ENCODE peak calls at places on chromosomes 7 and 10, in four cellular contexts. One of them, this sample, is unnamed.
A peak's percentile ranks its signal among the peaks of the same experiment; 100 is the strongest.

GRCh38 chr7:11216276-11216675 is 242.6 kb downstream of the PHF14 start:
- DNase-seq in neural crest cell: no peak
- DNase-seq in prostate gland: no peak
- DNase-seq in WTC11: no peak
- DNase-seq in this sample: no peak

GRCh38 chr7:116805100-116805544 is 57.3 kb upstream of the CAPZA2 start:
- DNase-seq in WTC11: no peak
- DNase-seq in neural crest cell: no peak
- DNase-seq in prostate gland: no peak
- DNase-seq in this sample: no peak

GRCh38 chr7:99386584-99387238 is 12.2 kb downstream of the ARPC1B start:
- DNase-seq in neural crest cell: no peak
- DNase-seq in WTC11: no peak
- DNase-seq in prostate gland: no peak
- DNase-seq in this sample: no peak

GRCh38 chr10:71761105-71761511 is 12.2 kb downstream of the VSIR start:
- DNase-seq in prostate gland: no peak
- DNase-seq in WTC11: no peak
- DNase-seq in neural crest cell: no peak
- DNase-seq in this sample: no peak

GRCh38 chr10:75403144-75404022 is 1.8 kb upstream of the ZNF503 start:
- DNase-seq in WTC11: peak; percentile 64
- DNase-seq in neural crest cell: peak; percentile 45
- DNase-seq in prostate gland: peak; percentile 45
- DNase-seq in this sample: no peak

GRCh38 chr7:31957090-31957720 is 113.0 kb downstream of the PDE1C start:
- DNase-seq in WTC11: no peak
- DNase-seq in neural crest cell: no peak
- DNase-seq in prostate gland: no peak
- DNase-seq in this sample: no peak

GRCh38 chr7:159105845-159106614 is 38.6 kb downstream of the VIPR2 start:
- DNase-seq in prostate gland: no peak
- DNase-seq in WTC11: no peak
- DNase-seq in neural crest cell: no peak
- DNase-seq in this sample: no peak

GRCh38 chr10:76991571-76991970 is 646.0 kb downstream of the KCNMA1 start:
- DNase-seq in prostate gland: no peak
- DNase-seq in neural crest cell: no peak
- DNase-seq in WTC11: no peak
- DNase-seq in this sample: no peak

GRCh38 chr7:121081327-121081936 is 92.9 kb downstream of the CPED1 start:
- DNase-seq in WTC11: no peak
- DNase-seq in prostate gland: no peak
- DNase-seq in neural crest cell: no peak
- DNase-seq in this sample: no peak

GRCh38 chr7:101988513-101988912 is 171.1 kb downstream of the CUX1 start:
- DNase-seq in prostate gland: no peak
- DNase-seq in WTC11: no peak
- DNase-seq in neural crest cell: no peak
- DNase-seq in this sample: no peak

GRCh38 chr10:132706701-132707100 is 79.2 kb downstream of the NKX6-2 start:
- DNase-seq in WTC11: peak; percentile 5
- DNase-seq in prostate gland: no peak
- DNase-seq in neural crest cell: no peak
- DNase-seq in this sample: no peak

GRCh38 chr10:62008196-62008595 is 106.7 kb downstream of the ARID5B start:
- DNase-seq in prostate gland: no peak
- DNase-seq in neural crest cell: no peak
- DNase-seq in WTC11: no peak
- DNase-seq in this sample: no peak
- TF ChIP-seq CTCF in prostate gland: no peak
- TF ChIP-seq CTCF in neural crest cell: no peak
- TF ChIP-seq CTCF in WTC11: no peak
- TF ChIP-seq CTCF in this sample: no peak

GRCh38 chr10:114458955-114459354 is 54.7 kb upstream of the AFAP1L2 start:
- DNase-seq in neural crest cell: peak; percentile 57
- DNase-seq in WTC11: peak; percentile 78
- DNase-seq in prostate gland: no peak
- DNase-seq in this sample: no peak
- TF ChIP-seq CTCF in neural crest cell: peak; percentile 59
- TF ChIP-seq CTCF in WTC11: peak; percentile 71
- TF ChIP-seq CTCF in prostate gland: peak; percentile 26
- TF ChIP-seq CTCF in this sample: no peak

GRCh38 chr10:28302668-28303488 is at the start of gene MPP7:
- DNase-seq in WTC11: peak; percentile 95
- DNase-seq in neural crest cell: peak; percentile 88
- DNase-seq in prostate gland: peak; percentile 98
- DNase-seq in this sample: peak; percentile 99
- TF ChIP-seq CTCF in WTC11: no peak
- TF ChIP-seq CTCF in neural crest cell: peak; percentile 55
- TF ChIP-seq CTCF in prostate gland: peak; percentile 68
- TF ChIP-seq CTCF in this sample: peak; percentile 57

GRCh38 chr7:131068604-131069021 is 259.1 kb upstream of the MKLN1 start:
- DNase-seq in WTC11: no peak
- DNase-seq in prostate gland: no peak
- DNase-seq in neural crest cell: no peak
- DNase-seq in this sample: no peak
- TF ChIP-seq CTCF in WTC11: no peak
- TF ChIP-seq CTCF in prostate gland: peak; percentile 40
- TF ChIP-seq CTCF in neural crest cell: no peak
- TF ChIP-seq CTCF in this sample: no peak

GRCh38 chr10:3875842-3876235 is 90.8 kb upstream of the KLF6 start:
- DNase-seq in prostate gland: no peak
- DNase-seq in WTC11: no peak
- DNase-seq in neural crest cell: no peak
- DNase-seq in this sample: no peak

GRCh38 chr10:3874988-3875841 is 90.2 kb upstream of the KLF6 start:
- DNase-seq in neural crest cell: no peak
- DNase-seq in prostate gland: no peak
- DNase-seq in WTC11: no peak
- DNase-seq in this sample: no peak

GRCh38 chr10:3871424-3871996 is 86.5 kb upstream of the KLF6 start:
- DNase-seq in WTC11: no peak
- DNase-seq in neural crest cell: no peak
- DNase-seq in prostate gland: no peak
- DNase-seq in this sample: no peak

GRCh38 chr10:3872700-3873099 is 87.7 kb upstream of the KLF6 start:
- DNase-seq in neural crest cell: no peak
- DNase-seq in WTC11: no peak
- DNase-seq in prostate gland: no peak
- DNase-seq in this sample: no peak

DNA sequence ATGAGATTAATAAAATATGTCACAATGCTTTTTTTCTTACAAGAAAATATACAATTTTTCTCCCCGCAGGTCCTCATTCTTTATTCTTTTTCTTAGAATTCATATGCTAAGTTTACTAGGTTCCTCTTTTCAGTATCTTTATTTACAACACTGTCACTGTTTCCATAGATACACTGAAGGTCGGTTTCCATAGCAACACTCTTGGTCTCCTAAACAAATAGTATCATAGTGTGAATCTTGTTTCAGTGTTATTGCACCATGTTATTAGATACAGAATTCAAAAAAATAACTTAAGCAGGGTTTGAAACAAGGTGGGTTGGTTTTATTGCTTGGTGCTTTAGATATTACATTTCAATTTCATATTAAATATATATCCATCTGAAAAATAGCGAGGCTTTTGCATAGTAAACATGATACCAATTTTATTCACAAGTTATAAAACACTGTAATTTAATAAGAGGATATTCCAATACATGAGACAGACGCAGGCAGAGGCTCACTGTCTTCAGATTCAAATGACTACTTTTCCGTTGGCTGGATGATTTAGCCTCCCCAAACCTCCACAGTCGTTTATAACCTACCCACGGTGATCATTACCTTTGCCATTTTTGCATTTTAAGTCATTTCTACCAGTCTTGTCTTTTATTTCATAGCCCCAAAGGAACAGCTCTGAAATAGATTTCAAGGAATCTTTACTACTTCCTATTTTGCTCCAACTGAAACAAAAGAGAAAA is 88.9 kb upstream of the KLF6 start:
- DNase-seq in neural crest cell: no peak
- DNase-seq in prostate gland: no peak
- DNase-seq in WTC11: no peak
- DNase-seq in this sample: no peak
- TF ChIP-seq CTCF in neural crest cell: no peak
- TF ChIP-seq CTCF in prostate gland: no peak
- TF ChIP-seq CTCF in WTC11: no peak
- TF ChIP-seq CTCF in this sample: no peak

DNA sequence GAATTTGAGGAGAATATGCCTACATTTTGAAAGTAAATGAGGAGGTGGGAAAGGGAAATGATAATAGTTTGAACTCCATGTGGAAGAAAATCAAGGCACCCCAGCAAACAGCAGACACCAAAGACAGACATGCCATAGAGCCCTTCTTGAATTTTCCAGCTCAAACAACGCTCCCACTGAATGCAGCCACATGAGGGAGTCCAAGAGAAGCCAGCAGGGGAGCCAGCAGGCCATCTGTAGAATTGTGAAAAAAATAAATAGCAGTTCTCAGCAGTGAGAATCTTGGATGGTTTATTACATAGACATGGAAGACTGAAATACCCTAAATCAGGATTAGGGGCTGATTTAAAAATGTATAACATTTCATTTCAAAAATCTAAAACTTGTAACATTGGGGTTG is 1567.3 kb upstream of the LRRTM3 start:
- DNase-seq in WTC11: peak; percentile 35
- DNase-seq in prostate gland: no peak
- DNase-seq in neural crest cell: no peak
- DNase-seq in this sample: no peak
- TF ChIP-seq CTCF in WTC11: no peak
- TF ChIP-seq CTCF in prostate gland: no peak
- TF ChIP-seq CTCF in neural crest cell: peak; percentile 60
- TF ChIP-seq CTCF in this sample: no peak

DNA sequence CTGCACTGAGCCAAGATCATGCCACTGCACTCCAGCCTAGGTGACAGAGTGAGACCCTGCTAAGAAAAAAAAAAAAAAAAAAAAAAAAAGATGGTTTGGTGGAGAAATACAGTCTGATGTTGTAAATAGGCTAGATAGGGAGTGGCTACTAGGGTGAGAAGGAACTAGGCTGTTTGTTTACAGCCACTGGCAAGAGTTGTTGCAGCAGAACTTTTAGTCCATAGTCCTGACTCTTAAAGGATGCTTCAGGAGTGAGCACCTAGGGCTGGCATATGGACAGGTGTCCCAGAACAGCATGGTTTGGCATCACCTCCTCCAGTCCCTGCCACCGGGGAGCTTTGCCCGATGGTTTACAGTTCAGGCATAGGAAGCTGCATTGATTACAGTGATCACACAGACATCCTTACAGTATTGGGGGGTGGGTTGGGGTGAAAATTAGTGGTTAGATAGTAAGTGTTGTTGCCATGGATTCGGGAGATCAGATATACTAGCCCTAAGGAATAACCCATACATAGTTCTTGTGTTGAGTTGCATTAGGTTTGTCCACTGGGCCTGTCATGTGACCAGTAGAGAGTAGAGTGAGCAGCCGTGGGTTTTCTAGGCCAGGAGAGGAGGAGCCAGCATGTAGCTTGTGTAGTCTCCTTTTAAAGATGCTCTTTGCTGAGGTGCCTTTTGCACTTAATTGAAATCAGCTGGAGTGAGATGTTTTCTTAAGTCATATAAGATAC is 35.9 kb downstream of the ZRANB1 start:
- DNase-seq in neural crest cell: no peak
- DNase-seq in prostate gland: no peak
- DNase-seq in WTC11: no peak
- DNase-seq in this sample: no peak
- TF ChIP-seq CTCF in neural crest cell: no peak
- TF ChIP-seq CTCF in prostate gland: no peak
- TF ChIP-seq CTCF in WTC11: no peak
- TF ChIP-seq CTCF in this sample: no peak

GRCh38 chr10:32207544-32207943 is 139.4 kb downstream of the EPC1 start:
- DNase-seq in neural crest cell: no peak
- DNase-seq in prostate gland: peak; percentile 47
- DNase-seq in WTC11: peak; percentile 57
- DNase-seq in this sample: peak; percentile 24

GRCh38 chr10:32205666-32206065 is 141.3 kb downstream of the EPC1 start:
- DNase-seq in WTC11: no peak
- DNase-seq in prostate gland: no peak
- DNase-seq in neural crest cell: no peak
- DNase-seq in this sample: no peak

GRCh38 chr10:32204606-32205005 is 142.4 kb downstream of the EPC1 start:
- DNase-seq in prostate gland: no peak
- DNase-seq in neural crest cell: no peak
- DNase-seq in WTC11: no peak
- DNase-seq in this sample: no peak

GRCh38 chr10:32211046-32211363 is 136.0 kb downstream of the EPC1 start:
- DNase-seq in prostate gland: no peak
- DNase-seq in WTC11: no peak
- DNase-seq in neural crest cell: no peak
- DNase-seq in this sample: no peak

DNA sequence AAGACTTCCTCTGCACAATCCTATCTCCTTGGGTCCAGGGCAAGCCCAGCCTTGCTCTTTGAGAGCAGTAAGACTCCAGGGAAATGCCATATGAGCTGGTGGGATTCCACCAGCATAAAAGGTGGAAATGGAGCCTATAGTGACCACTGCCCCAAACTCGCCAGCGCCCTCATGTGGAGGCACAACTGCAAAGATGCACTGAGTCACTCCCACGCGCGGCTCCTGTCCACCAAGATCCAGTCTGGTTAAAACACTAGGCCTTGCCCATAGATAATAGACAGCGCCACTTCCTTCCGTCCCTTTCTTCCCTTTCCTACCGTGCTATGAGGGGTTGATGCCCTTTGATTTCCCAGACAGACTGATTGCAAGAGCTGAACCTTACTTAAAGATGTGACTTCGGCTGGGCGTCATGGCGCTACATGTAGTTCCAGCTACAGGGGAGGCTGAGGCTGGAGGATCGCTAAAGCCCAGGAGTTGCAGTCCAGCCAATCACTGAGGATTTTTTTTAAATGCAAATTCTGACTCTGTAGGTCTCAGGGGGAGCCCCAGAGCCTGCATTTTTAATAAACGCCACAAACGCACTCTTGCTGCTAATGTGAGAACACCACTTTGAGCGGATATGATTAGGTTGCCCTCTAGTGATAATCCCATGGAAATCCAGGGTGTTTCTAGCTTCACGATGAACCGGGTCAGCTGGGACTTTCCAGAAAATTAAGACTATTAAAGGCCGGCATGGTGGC is 136.5 kb downstream of the EPC1 start:
- DNase-seq in prostate gland: no peak
- DNase-seq in neural crest cell: no peak
- DNase-seq in WTC11: peak; percentile 67
- DNase-seq in this sample: no peak
- TF ChIP-seq CTCF in prostate gland: peak; percentile 26
- TF ChIP-seq CTCF in neural crest cell: peak; percentile 51
- TF ChIP-seq CTCF in WTC11: peak; percentile 27
- TF ChIP-seq CTCF in this sample: no peak

This sample was measured in natural killer cell.